ENCODE peak calls at places on chromosomes 1 and 21, in five cellular contexts. One of them, this sample, is unnamed.

GRCh38 chr1:52552236-52552504 is 722 bp downstream of the TUT4 start:
- DNase-seq in NCI-H2029: peak
- DNase-seq in stimulated activated CD8-positive, alpha-beta memory T cell treated with anti-CD3 and anti-CD28 coated beads, Interleukin-4, amount 100 ng/mL, for 1 hour: peak
- DNase-seq in neuronal stem cell: peak
- DNase-seq in suprapubic skin: peak
- DNase-seq in this sample: peak

GRCh38 chr1:1270813-1271212 is 2.8 kb downstream of the UBE2J2 start:
- DNase-seq in neuronal stem cell: no peak
- DNase-seq in suprapubic skin: no peak
- DNase-seq in stimulated activated CD8-positive, alpha-beta memory T cell treated with anti-CD3 and anti-CD28 coated beads, Interleukin-4, amount 100 ng/mL, for 1 hour: no peak
- DNase-seq in NCI-H2029: no peak
- DNase-seq in this sample: no peak

GRCh38 chr1:93323185-93323820 is 22.4 kb upstream of the DR1 start:
- DNase-seq in neuronal stem cell: no peak
- DNase-seq in NCI-H2029: no peak
- DNase-seq in stimulated activated CD8-positive, alpha-beta memory T cell treated with anti-CD3 and anti-CD28 coated beads, Interleukin-4, amount 100 ng/mL, for 1 hour: no peak
- DNase-seq in suprapubic skin: no peak
- DNase-seq in this sample: no peak

GRCh38 chr1:1336446-1336845 is 5.4 kb downstream of the TAS1R3 start:
- DNase-seq in neuronal stem cell: no peak
- DNase-seq in stimulated activated CD8-positive, alpha-beta memory T cell treated with anti-CD3 and anti-CD28 coated beads, Interleukin-4, amount 100 ng/mL, for 1 hour: no peak
- DNase-seq in NCI-H2029: no peak
- DNase-seq in suprapubic skin: no peak
- DNase-seq in this sample: no peak

GRCh38 chr1:17732475-17732874 is 22.7 kb upstream of the ACTL8 start:
- DNase-seq in NCI-H2029: no peak
- DNase-seq in neuronal stem cell: no peak
- DNase-seq in suprapubic skin: no peak
- DNase-seq in stimulated activated CD8-positive, alpha-beta memory T cell treated with anti-CD3 and anti-CD28 coated beads, Interleukin-4, amount 100 ng/mL, for 1 hour: no peak
- DNase-seq in this sample: no peak

GRCh38 chr21:16187603-16188002 is 457.8 kb downstream of the USP25 start:
- DNase-seq in stimulated activated CD8-positive, alpha-beta memory T cell treated with anti-CD3 and anti-CD28 coated beads, Interleukin-4, amount 100 ng/mL, for 1 hour: no peak
- DNase-seq in NCI-H2029: no peak
- DNase-seq in suprapubic skin: no peak
- DNase-seq in neuronal stem cell: no peak
- DNase-seq in this sample: no peak

GRCh38 chr1:230163205-230163604 is 96.2 kb downstream of the GALNT2 start:
- DNase-seq in neuronal stem cell: no peak
- DNase-seq in NCI-H2029: no peak
- DNase-seq in suprapubic skin: no peak
- DNase-seq in stimulated activated CD8-positive, alpha-beta memory T cell treated with anti-CD3 and anti-CD28 coated beads, Interleukin-4, amount 100 ng/mL, for 1 hour: no peak
- DNase-seq in this sample: no peak

GRCh38 chr1:77540501-77541161 is 141.8 kb downstream of the ZZZ3 start:
- DNase-seq in suprapubic skin: no peak
- DNase-seq in neuronal stem cell: no peak
- DNase-seq in NCI-H2029: no peak
- DNase-seq in stimulated activated CD8-positive, alpha-beta memory T cell treated with anti-CD3 and anti-CD28 coated beads, Interleukin-4, amount 100 ng/mL, for 1 hour: no peak
- DNase-seq in this sample: no peak

GRCh38 chr1:20255666-20256065 is 35.0 kb upstream of the VWA5B1 start:
- DNase-seq in NCI-H2029: no peak
- DNase-seq in stimulated activated CD8-positive, alpha-beta memory T cell treated with anti-CD3 and anti-CD28 coated beads, Interleukin-4, amount 100 ng/mL, for 1 hour: no peak
- DNase-seq in suprapubic skin: no peak
- DNase-seq in neuronal stem cell: no peak
- DNase-seq in this sample: no peak

GRCh38 chr1:218735436-218735835 is 390.3 kb downstream of the TGFB2 start:
- DNase-seq in suprapubic skin: no peak
- DNase-seq in stimulated activated CD8-positive, alpha-beta memory T cell treated with anti-CD3 and anti-CD28 coated beads, Interleukin-4, amount 100 ng/mL, for 1 hour: no peak
- DNase-seq in NCI-H2029: no peak
- DNase-seq in neuronal stem cell: no peak
- DNase-seq in this sample: no peak

GRCh38 chr1:53896673-53897229 is 2.8 kb downstream of the DIO1 start:
- DNase-seq in NCI-H2029: no peak
- DNase-seq in stimulated activated CD8-positive, alpha-beta memory T cell treated with anti-CD3 and anti-CD28 coated beads, Interleukin-4, amount 100 ng/mL, for 1 hour: no peak
- DNase-seq in suprapubic skin: no peak
- DNase-seq in neuronal stem cell: no peak
- DNase-seq in this sample: no peak

GRCh38 chr1:37795340-37796110 is 1.9 kb downstream of the MANEAL start:
- DNase-seq in stimulated activated CD8-positive, alpha-beta memory T cell treated with anti-CD3 and anti-CD28 coated beads, Interleukin-4, amount 100 ng/mL, for 1 hour: no peak
- DNase-seq in NCI-H2029: peak
- DNase-seq in suprapubic skin: no peak
- DNase-seq in neuronal stem cell: peak
- DNase-seq in this sample: no peak

GRCh38 chr21:34336245-34336644 is 27.6 kb upstream of the KCNE2 start:
- DNase-seq in suprapubic skin: no peak
- DNase-seq in neuronal stem cell: no peak
- DNase-seq in NCI-H2029: no peak
- DNase-seq in stimulated activated CD8-positive, alpha-beta memory T cell treated with anti-CD3 and anti-CD28 coated beads, Interleukin-4, amount 100 ng/mL, for 1 hour: no peak
- DNase-seq in this sample: no peak

GRCh38 chr1:111503585-111504060 is at the start of the genes ADORA3 and TMIGD3:
- DNase-seq in NCI-H2029: no peak
- DNase-seq in suprapubic skin: no peak
- DNase-seq in stimulated activated CD8-positive, alpha-beta memory T cell treated with anti-CD3 and anti-CD28 coated beads, Interleukin-4, amount 100 ng/mL, for 1 hour: no peak
- DNase-seq in neuronal stem cell: no peak
- DNase-seq in this sample: no peak

GRCh38 chr1:232873931-232874330 is 68.7 kb downstream of the MAP10 start:
- DNase-seq in stimulated activated CD8-positive, alpha-beta memory T cell treated with anti-CD3 and anti-CD28 coated beads, Interleukin-4, amount 100 ng/mL, for 1 hour: no peak
- DNase-seq in neuronal stem cell: no peak
- DNase-seq in NCI-H2029: no peak
- DNase-seq in suprapubic skin: no peak
- DNase-seq in this sample: no peak

GRCh38 chr1:4000811-4001251 is 100.8 kb upstream of the C1orf174 start:
- DNase-seq in suprapubic skin: peak
- DNase-seq in NCI-H2029: no peak
- DNase-seq in stimulated activated CD8-positive, alpha-beta memory T cell treated with anti-CD3 and anti-CD28 coated beads, Interleukin-4, amount 100 ng/mL, for 1 hour: no peak
- DNase-seq in neuronal stem cell: no peak
- DNase-seq in this sample: no peak

GRCh38 chr1:185376840-185377635 is 60.0 kb upstream of the IVNS1ABP start:
- DNase-seq in neuronal stem cell: no peak
- DNase-seq in NCI-H2029: no peak
- DNase-seq in suprapubic skin: no peak
- DNase-seq in stimulated activated CD8-positive, alpha-beta memory T cell treated with anti-CD3 and anti-CD28 coated beads, Interleukin-4, amount 100 ng/mL, for 1 hour: no peak
- DNase-seq in this sample: no peak

GRCh38 chr1:161198206-161198876 is 513 bp downstream of the ADAMTS4 start:
- DNase-seq in NCI-H2029: no peak
- DNase-seq in suprapubic skin: peak
- DNase-seq in stimulated activated CD8-positive, alpha-beta memory T cell treated with anti-CD3 and anti-CD28 coated beads, Interleukin-4, amount 100 ng/mL, for 1 hour: no peak
- DNase-seq in neuronal stem cell: no peak
- DNase-seq in this sample: no peak

GRCh38 chr1:41765109-41765655 is 153.5 kb downstream of the HIVEP3 start:
- DNase-seq in stimulated activated CD8-positive, alpha-beta memory T cell treated with anti-CD3 and anti-CD28 coated beads, Interleukin-4, amount 100 ng/mL, for 1 hour: no peak
- DNase-seq in neuronal stem cell: no peak
- DNase-seq in NCI-H2029: no peak
- DNase-seq in suprapubic skin: no peak
- DNase-seq in this sample: no peak

GRCh38 chr1:59107516-59107915 is 189.4 kb upstream of the FGGY start:
- DNase-seq in suprapubic skin: peak
- DNase-seq in neuronal stem cell: no peak
- DNase-seq in NCI-H2029: no peak
- DNase-seq in stimulated activated CD8-positive, alpha-beta memory T cell treated with anti-CD3 and anti-CD28 coated beads, Interleukin-4, amount 100 ng/mL, for 1 hour: no peak
- DNase-seq in this sample: peak

GRCh38 chr1:118659646-118660045 is 328.5 kb downstream of the TBX15 start:
- DNase-seq in stimulated activated CD8-positive, alpha-beta memory T cell treated with anti-CD3 and anti-CD28 coated beads, Interleukin-4, amount 100 ng/mL, for 1 hour: no peak
- DNase-seq in NCI-H2029: no peak
- DNase-seq in suprapubic skin: no peak
- DNase-seq in neuronal stem cell: no peak
- DNase-seq in this sample: no peak